ENCODE peak calls at places on chromosomes 5 and 9, in four cellular contexts. One of them, this sample, is unnamed.

GRCh38 chr9:116124472-116125040 is 29.0 kb upstream of the PAPPA start:
- DNase-seq in K562: no peak
- DNase-seq in H1: no peak
- DNase-seq in HepG2: no peak
- DNase-seq in this sample: no peak

GRCh38 chr9:81384911-81385310 is 304.4 kb downstream of the TLE1 start:
- DNase-seq in K562: no peak
- DNase-seq in H1: no peak
- DNase-seq in HepG2: no peak
- DNase-seq in this sample: no peak

GRCh38 chr5:123089971-123090640 is 1.1 kb downstream of the PRDM6 start:
- DNase-seq in H1: no peak
- DNase-seq in K562: peak
- DNase-seq in HepG2: no peak
- DNase-seq in this sample: no peak

GRCh38 chr9:31023793-31024192 is 1360.7 kb upstream of the ACO1 start:
- DNase-seq in HepG2: no peak
- DNase-seq in K562: no peak
- DNase-seq in H1: no peak
- DNase-seq in this sample: no peak

GRCh38 chr9:21535396-21535795 is 53.3 kb upstream of the IFNE start:
- DNase-seq in HepG2: no peak
- DNase-seq in H1: no peak
- DNase-seq in K562: no peak
- DNase-seq in this sample: no peak

GRCh38 chr5:137778772-137779564 is 24.8 kb upstream of the HNRNPA0 start:
- DNase-seq in K562: peak
- DNase-seq in HepG2: peak
- DNase-seq in H1: no peak
- DNase-seq in this sample: peak

GRCh38 chr9:136546697-136547481 is 1.0 kb upstream of the NOTCH1 start:
- DNase-seq in K562: no peak
- DNase-seq in HepG2: no peak
- DNase-seq in H1: no peak
- DNase-seq in this sample: no peak

GRCh38 chr9:89533396-89534187 is 35.7 kb upstream of the SEMA4D start:
- DNase-seq in HepG2: no peak
- DNase-seq in K562: no peak
- DNase-seq in H1: no peak
- DNase-seq in this sample: no peak

GRCh38 chr5:40929049-40929448 is 19.8 kb downstream of the C7 start:
- DNase-seq in HepG2: no peak
- DNase-seq in K562: no peak
- DNase-seq in H1: no peak
- DNase-seq in this sample: no peak

GRCh38 chr5:108728566-108729305 is 19.0 kb upstream of the FER start:
- DNase-seq in H1: no peak
- DNase-seq in K562: peak
- DNase-seq in HepG2: no peak
- DNase-seq in this sample: no peak

GRCh38 chr5:61563401-61563800 is 231.3 kb downstream of the ZSWIM6 start:
- DNase-seq in HepG2: no peak
- DNase-seq in H1: no peak
- DNase-seq in K562: no peak
- DNase-seq in this sample: no peak

GRCh38 chr5:149550267-149550582 is 1.0 kb downstream of the CSNK1A1 start:
- DNase-seq in K562: no peak
- DNase-seq in HepG2: no peak
- DNase-seq in H1: no peak
- DNase-seq in this sample: no peak

GRCh38 chr5:139236479-139236878 is 38.3 kb upstream of the SIL1 start:
- DNase-seq in K562: no peak
- DNase-seq in H1: no peak
- DNase-seq in HepG2: no peak
- DNase-seq in this sample: no peak

GRCh38 chr5:570886-571285 is 41.3 kb upstream of the CEP72 start:
- DNase-seq in HepG2: no peak
- DNase-seq in H1: no peak
- DNase-seq in K562: no peak
- DNase-seq in this sample: no peak

GRCh38 chr5:158166424-158166823 is 307.5 kb upstream of the CLINT1 start:
- DNase-seq in H1: no peak
- DNase-seq in HepG2: no peak
- DNase-seq in K562: no peak
- DNase-seq in this sample: no peak

GRCh38 chr5:104569621-104570020 is 1007.0 kb upstream of the NUDT12 start:
- DNase-seq in H1: no peak
- DNase-seq in HepG2: no peak
- DNase-seq in K562: no peak
- DNase-seq in this sample: no peak

GRCh38 chr5:177404641-177405134 is 4.2 kb upstream of the PFN3 start:
- DNase-seq in HepG2: no peak
- DNase-seq in H1: no peak
- DNase-seq in K562: peak
- DNase-seq in this sample: no peak

GRCh38 chr9:129964901-129965734 is 77.9 kb downstream of the FNBP1 start:
- DNase-seq in K562: no peak
- DNase-seq in HepG2: no peak
- DNase-seq in H1: no peak
- DNase-seq in this sample: no peak

GRCh38 chr5:27328480-27328879 is 290.1 kb upstream of the CDH9 start:
- DNase-seq in K562: no peak
- DNase-seq in HepG2: peak
- DNase-seq in H1: no peak
- DNase-seq in this sample: no peak

GRCh38 chr9:131420913-131421312 is 27.0 kb downstream of the PRRC2B start:
- DNase-seq in HepG2: peak
- DNase-seq in H1: no peak
- DNase-seq in K562: no peak
- DNase-seq in this sample: no peak
- TF ChIP-seq FOSL1 in HepG2: no peak
- TF ChIP-seq FOSL1 in H1: no peak
- TF ChIP-seq FOSL1 in K562: no peak
- TF ChIP-seq FOSL1 in this sample: no peak

GRCh38 chr5:56607074-56607473 is 208.3 kb upstream of the MAP3K1 start:
- DNase-seq in H1: no peak
- DNase-seq in K562: no peak
- DNase-seq in HepG2: no peak
- DNase-seq in this sample: no peak
- TF ChIP-seq FOSL1 in H1: no peak
- TF ChIP-seq FOSL1 in K562: no peak
- TF ChIP-seq FOSL1 in HepG2: no peak
- TF ChIP-seq FOSL1 in this sample: no peak

GRCh38 chr9:84254972-84255371 is 85.6 kb downstream of the SLC28A3 start:
- DNase-seq in HepG2: no peak
- DNase-seq in H1: no peak
- DNase-seq in K562: no peak
- DNase-seq in this sample: no peak
- TF ChIP-seq FOSL1 in HepG2: no peak
- TF ChIP-seq FOSL1 in H1: no peak
- TF ChIP-seq FOSL1 in K562: no peak
- TF ChIP-seq FOSL1 in this sample: no peak

GRCh38 chr5:78659114-78659513 is 10.5 kb upstream of the LHFPL2 start:
- DNase-seq in HepG2: no peak
- DNase-seq in K562: no peak
- DNase-seq in H1: no peak
- DNase-seq in this sample: no peak
- TF ChIP-seq FOSL1 in HepG2: no peak
- TF ChIP-seq FOSL1 in K562: no peak
- TF ChIP-seq FOSL1 in H1: no peak
- TF ChIP-seq FOSL1 in this sample: no peak

DNA sequence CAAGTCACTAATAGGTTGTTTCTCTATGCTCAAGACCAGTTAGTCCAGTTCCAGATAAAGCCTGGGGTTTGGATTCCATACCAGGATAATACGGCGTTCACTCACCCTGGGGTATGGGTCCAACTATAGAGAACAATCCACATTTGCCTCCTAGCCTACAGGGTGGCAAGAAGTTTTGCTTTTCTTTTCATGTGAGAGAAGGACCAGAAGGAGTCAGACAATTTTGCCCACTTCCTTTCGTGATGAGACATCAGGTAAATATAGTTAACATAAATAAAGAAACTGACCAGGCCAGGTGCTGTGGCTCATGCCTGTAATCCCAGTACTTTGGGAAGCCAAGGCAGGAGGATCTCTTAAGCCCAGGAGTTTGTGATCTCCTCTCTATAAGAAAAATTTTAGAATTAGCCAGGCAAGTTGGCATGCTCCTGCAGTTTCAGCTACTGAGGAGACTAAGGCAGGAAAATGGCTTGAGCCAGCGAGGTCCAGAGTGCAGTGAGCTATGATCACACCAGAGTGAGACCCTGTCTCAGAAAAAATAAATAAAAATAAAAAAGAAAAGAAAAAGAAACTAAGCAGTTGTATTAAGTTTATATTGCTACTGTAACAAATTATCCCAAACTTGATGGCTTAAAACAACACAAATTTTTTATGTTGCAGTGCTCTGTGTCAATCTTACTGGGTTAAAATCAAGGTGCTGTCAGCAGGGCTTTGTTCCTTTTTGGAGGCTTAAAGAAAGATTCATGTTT is 7.5 kb upstream of the REEP5 start:
- DNase-seq in HepG2: no peak
- DNase-seq in H1: no peak
- DNase-seq in K562: no peak
- DNase-seq in this sample: no peak
- TF ChIP-seq FOSL1 in HepG2: no peak
- TF ChIP-seq FOSL1 in H1: no peak
- TF ChIP-seq FOSL1 in K562: no peak
- TF ChIP-seq FOSL1 in this sample: no peak

DNA sequence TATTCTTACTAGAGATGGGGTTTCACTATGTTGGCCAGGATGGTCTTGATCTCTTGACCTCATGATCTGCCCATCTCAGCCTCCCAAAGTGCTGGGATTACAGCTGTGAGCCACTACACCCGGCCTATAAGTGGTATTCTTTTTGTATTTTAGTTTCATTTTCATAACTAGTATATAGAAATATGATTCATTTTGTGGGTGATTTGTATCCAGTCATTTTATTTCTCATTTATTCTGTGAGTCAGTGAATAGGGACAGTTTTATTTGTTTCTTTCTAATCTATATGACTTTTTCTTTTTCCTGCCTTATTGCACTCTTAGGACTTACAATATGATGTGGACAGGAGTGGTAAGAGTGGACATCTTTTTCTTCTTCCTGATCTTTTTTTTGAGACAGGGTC is 112.9 kb downstream of the AOPEP start:
- DNase-seq in HepG2: no peak
- DNase-seq in K562: no peak
- DNase-seq in H1: no peak
- DNase-seq in this sample: no peak
- TF ChIP-seq FOSL1 in HepG2: no peak
- TF ChIP-seq FOSL1 in K562: no peak
- TF ChIP-seq FOSL1 in H1: no peak
- TF ChIP-seq FOSL1 in this sample: no peak

GRCh38 chr9:18390393-18390792 is 83.6 kb upstream of the ADAMTSL1 start:
- DNase-seq in H1: no peak
- DNase-seq in HepG2: no peak
- DNase-seq in K562: no peak
- DNase-seq in this sample: no peak
- TF ChIP-seq FOSL1 in H1: no peak
- TF ChIP-seq FOSL1 in HepG2: no peak
- TF ChIP-seq FOSL1 in K562: no peak
- TF ChIP-seq FOSL1 in this sample: no peak

GRCh38 chr5:133406208-133406607 is 206.1 kb downstream of the FSTL4 start:
- DNase-seq in H1: no peak
- DNase-seq in HepG2: no peak
- DNase-seq in K562: no peak
- DNase-seq in this sample: no peak
- TF ChIP-seq FOSL1 in H1: no peak
- TF ChIP-seq FOSL1 in HepG2: no peak
- TF ChIP-seq FOSL1 in K562: no peak
- TF ChIP-seq FOSL1 in this sample: no peak